ENCODE peak calls at places on chromosomes 3 and 15, in five cellular contexts. D, I, Y, P and H are unnamed samples.

GRCh38 chr3:194996746-194997145 is 274.2 kb downstream of the XXYLT1 start:
- DNase-seq in D (no peak), I (no peak), Y (no peak), P (no peak), H (no peak)

GRCh38 chr3:151278223-151278622 is at the start of gene P2RY14:
- DNase-seq in D (peak), I (no peak), Y (no peak), P (no peak), H (no peak)

GRCh38 chr3:10505791-10506585 is 602 bp upstream of the ATP2B2 start:
- DNase-seq in D (no peak), I (no peak), Y (no peak), P (no peak), H (no peak)

GRCh38 chr3:197305854-197306253 is 7.4 kb upstream of the DLG1 start:
- DNase-seq in D (no peak), I (no peak), Y (no peak), P (no peak), H (no peak)

GRCh38 chr3:113304102-113304501 is 92.7 kb downstream of the BOC start:
- DNase-seq in D (no peak), I (no peak), Y (no peak), P (no peak), H (no peak)

GRCh38 chr3:134650431-134651346 is at the start of gene KY:
- DNase-seq in D (peak), I (no peak), Y (peak), P (peak), H (no peak)

GRCh38 chr3:71851878-71852277 is 66.9 kb upstream of the PROK2 start:
- DNase-seq in D (no peak), I (no peak), Y (no peak), P (no peak), H (no peak)

GRCh38 chr3:55604846-55605245 is 117.7 kb upstream of the WNT5A start:
- DNase-seq in D (no peak), I (no peak), Y (no peak), P (no peak), H (no peak)

GRCh38 chr15:77039217-77039533 is 31.7 kb downstream of the TSPAN3 start:
- DNase-seq in D (no peak), I (no peak), Y (no peak), P (no peak), H (no peak)

GRCh38 chr3:14561051-14561634 is 21.0 kb upstream of the GRIP2 start:
- DNase-seq in D (no peak), I (peak), Y (peak), P (no peak), H (no peak)

DNA sequence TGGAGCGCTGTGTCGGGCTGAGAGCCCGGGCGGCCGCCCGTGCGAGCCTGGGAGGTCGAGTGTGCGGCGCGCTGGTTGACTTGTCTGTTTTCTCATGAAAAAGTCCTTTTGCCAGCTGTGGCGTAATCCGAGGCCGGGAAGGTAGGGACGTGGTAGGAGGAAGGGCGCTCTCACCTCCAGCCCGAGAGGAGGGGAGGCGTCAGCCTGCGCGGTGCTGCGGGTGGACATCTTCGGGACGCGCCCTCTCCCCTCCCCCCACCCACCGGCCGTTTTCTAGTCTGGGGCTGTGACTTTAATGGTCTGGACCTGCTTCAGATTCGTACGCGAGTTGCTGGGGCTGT is 573 bp downstream of the NCK1 start:
- DNase-seq in D (peak), I (peak), Y (peak), P (no peak), H (peak)
- TF ChIP-seq CTCF in D (no peak), I (no peak), Y (no peak), P (no peak), H (no peak)

GRCh38 chr3:75138345-75138744 is 523.9 kb upstream of the CNTN3 start:
- DNase-seq in D (no peak), I (no peak), Y (no peak), P (no peak), H (no peak)

GRCh38 chr3:75136100-75136897 is 521.8 kb upstream of the CNTN3 start:
- DNase-seq in D (no peak), I (no peak), Y (no peak), P (no peak), H (peak)

GRCh38 chr3:75144396-75144795 is 519.7 kb upstream of the FRG2C start:
- DNase-seq in D (no peak), I (no peak), Y (no peak), P (no peak), H (no peak)

GRCh38 chr3:75140904-75141615 is 523.1 kb upstream of the FRG2C start:
- DNase-seq in D (no peak), I (peak), Y (no peak), P (no peak), H (no peak)
- TF ChIP-seq CTCF in D (no peak), I (no peak), Y (no peak), P (no peak), H (no peak)

DNA sequence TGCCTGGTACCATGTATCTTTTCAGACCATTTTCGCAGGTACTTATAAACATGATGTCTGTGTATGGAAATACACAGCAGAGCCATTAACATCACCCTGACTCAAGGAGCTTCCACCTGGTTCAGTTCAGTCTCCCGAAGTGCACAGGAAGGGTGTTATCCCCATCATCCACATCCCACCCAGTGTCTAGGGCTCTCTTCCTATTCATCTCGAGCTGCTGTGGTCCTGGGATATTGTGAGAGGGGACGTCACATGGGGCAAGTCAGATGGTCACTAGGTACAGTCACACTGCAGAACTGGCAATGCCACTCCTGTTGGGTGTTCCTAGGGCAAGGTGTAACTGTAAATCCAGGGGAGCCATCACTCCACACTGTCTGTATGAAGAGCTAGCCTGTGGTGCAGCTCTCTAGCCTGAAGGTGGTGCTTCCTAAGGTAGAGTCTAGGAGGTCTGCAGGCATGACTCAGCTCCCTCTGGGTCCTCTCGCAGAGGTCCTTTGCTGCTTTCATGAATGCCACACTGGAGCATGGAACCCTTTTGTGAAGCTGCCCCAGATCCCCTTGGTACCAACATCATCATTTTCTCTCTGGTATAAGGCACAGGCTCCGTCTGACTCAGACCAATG is 13.9 kb downstream of the ISLR2 start:
- DNase-seq in D (peak), I (peak), Y (no peak), P (no peak), H (no peak)
- TF ChIP-seq CTCF in D (peak), I (no peak), Y (no peak), P (no peak), H (no peak)

DNA sequence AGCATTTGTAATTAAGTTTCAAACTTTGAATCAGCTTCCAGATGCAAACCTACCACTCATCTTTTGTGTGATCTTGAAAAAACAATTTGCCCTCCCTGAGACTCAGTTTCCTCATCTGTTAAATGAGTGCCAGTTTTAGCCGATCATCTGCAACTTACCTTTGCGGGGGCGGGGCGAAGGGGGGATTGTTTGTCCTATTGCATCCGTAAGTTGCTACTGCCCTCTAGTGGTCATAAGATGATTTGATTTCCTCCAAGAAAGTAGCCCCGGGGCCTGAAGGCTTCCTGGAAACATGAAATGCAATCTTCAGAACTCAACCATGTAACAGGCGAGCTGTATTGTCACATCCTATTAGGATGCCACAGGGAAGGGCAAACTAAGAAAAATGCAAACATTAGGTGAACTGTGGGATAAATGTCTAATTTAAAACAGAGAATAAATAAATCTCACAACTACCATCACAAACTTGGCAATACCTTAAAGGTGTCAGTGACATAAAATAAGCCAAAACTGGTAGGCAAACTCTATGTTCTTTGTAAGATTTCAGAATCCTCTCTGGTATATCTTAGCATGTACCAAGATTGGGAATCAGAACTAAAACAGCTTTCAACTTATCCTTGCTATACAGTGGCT is 63.5 kb upstream of the CLDN18 start:
- DNase-seq in D (peak), I (peak), Y (peak), P (peak), H (no peak)
- TF ChIP-seq CTCF in D (peak), I (peak), Y (peak), P (peak), H (peak)

DNA sequence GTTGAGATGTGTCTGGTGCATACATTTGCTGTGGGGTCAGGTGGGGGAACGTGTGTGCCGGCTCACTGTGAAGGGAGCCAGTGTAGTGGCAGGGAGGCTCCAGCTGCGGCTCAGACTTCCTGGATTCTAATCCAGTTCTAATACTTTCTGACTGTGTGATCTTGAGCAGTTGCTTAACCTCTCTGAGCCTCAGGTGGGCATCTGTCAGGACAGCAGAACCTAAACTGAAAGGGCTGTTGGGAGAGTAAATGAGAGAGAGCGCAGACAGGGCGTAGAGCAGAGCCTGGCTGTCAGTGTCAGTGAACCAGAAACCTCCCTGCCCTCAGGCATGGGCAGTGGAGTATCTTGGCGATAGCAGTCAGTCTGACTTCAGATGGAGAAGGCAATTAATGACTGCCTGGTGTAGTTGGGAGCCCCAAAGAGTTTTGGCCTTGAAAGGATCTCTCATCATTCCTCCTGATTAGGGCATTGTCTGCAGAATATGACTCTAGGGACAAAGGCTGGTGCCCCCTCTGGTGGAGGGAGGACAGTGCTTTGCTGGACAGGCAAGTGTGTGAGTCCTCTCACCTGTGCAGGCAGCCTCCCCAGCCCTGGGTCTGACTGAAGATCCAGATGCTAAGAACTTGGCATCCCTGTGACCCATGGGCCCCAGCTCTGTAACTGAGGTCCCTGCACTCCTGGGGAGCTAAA is 9.6 kb downstream of the KBTBD13 start:
- DNase-seq in D (peak), I (peak), Y (peak), P (no peak), H (no peak)
- TF ChIP-seq CTCF in D (peak), I (peak), Y (peak), P (peak), H (peak)

DNA sequence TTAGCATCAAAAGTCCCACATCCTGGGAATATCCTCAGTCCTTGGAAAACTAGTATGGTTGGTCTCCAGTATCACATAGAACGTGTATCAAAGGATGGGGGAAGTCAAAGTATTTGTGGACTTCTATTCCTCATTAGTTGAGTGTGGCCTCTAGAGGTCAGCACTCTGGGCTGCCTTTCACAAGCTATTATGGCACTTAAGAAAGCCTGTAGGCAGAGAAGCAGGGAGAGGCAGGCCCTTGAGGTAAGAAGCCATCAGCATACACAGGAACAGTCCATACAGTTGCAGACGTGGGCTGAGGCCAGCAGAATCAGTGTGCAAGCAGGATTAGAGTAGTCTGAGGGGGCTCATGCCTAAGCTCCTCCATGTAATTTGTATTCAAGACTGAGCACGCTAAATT is 341.7 kb downstream of the CLSTN2 start:
- DNase-seq in D (peak), I (peak), Y (peak), P (no peak), H (no peak)
- TF ChIP-seq CTCF in D (peak), I (no peak), Y (no peak), P (no peak), H (no peak)

GRCh38 chr3:66023728-66024390 is 14.9 kb downstream of the MAGI1 start:
- DNase-seq in D (no peak), I (no peak), Y (no peak), P (no peak), H (no peak)
- TF ChIP-seq CTCF in D (no peak), I (no peak), Y (no peak), P (no peak), H (no peak)

DNA sequence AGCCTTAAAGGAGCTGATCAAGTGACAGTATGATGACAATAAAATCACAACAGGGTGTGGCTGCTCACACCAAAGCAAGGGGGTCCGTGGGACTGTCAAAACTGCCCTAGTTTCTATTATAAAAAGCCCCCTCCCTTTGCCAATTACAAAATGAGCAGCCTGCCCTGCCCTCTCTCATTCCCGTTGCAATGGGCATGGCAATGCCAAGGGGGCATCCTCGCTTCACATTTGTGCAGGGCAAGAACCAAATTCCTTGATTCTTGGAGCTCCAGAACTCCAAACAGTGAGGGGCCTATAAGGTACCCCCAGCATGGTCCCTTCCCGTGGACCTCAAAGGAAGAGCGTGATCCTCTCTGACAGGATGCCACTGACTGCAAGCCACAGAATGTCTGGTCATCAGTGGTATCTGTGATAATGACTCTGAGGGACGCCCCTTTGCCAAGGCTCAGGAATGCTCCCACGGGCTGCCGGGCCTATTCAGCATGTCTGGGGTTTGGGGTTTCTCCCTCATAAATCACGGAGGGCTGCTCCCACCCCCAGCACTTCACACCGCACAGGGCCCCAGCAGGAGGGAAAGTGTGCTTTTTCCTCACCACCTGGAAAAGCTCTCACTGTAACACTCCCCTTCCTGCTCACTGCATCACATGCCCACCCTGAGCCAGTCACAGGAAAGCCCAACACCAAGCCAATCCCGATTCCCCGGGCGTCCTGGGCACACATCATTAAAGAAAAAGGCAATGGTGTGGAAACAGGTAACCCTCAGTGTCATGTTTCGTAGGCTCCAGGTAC is 105.1 kb upstream of the TRPM1 start:
- DNase-seq in D (no peak), I (no peak), Y (peak), P (no peak), H (no peak)
- TF ChIP-seq CTCF in D (no peak), I (no peak), Y (peak), P (peak), H (no peak)

DNA sequence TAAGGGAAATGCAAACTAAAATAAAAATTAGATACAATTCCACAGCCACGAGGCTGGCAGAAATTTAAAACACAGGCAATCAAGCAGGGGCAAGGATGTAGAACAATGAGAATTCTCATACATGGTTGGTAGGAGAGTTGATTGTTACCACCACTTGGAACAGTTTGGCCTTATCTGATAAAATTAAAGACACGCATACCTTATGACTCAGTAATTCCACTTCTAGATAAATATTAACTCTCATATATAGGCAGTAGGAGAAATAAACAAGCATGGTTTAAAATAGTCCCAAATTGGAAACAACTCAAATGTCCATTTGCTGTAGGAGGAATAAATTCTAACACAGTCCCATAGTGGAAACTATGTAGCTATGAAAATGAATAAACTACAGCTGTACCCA is 42.3 kb upstream of the USP3 start:
- DNase-seq in D (no peak), I (no peak), Y (peak), P (no peak), H (no peak)
- TF ChIP-seq CTCF in D (no peak), I (no peak), Y (no peak), P (no peak), H (no peak)